ENCODE peak calls at places on chromosome 9, in five cellular contexts. A is T47D, S is D341Med, B is NCI-H460, L is Calu3. D is an unnamed sample.

GRCh38 chr9:121912812-121913627 is 180.1 kb downstream of the TTLL11 start:
- DNase-seq in A (no peak), S (no peak), B (no peak), L (no peak), D (no peak)

GRCh38 chr9:128006360-128007024 is 25.7 kb upstream of the EEIG1 start:
- DNase-seq in A (peak), S (no peak), B (no peak), L (peak), D (no peak)

GRCh38 chr9:93467462-93467861 is 14.1 kb upstream of the FAM120AOS start:
- DNase-seq in A (no peak), S (no peak), B (no peak), L (peak), D (no peak)

GRCh38 chr9:84917366-84918063 is 248.0 kb downstream of the NTRK2 start:
- DNase-seq in A (peak), S (no peak), B (peak), L (no peak), D (no peak)

GRCh38 chr9:102355982-102356381 is 617.5 kb upstream of the GRIN3A start:
- DNase-seq in A (peak), S (no peak), B (no peak), L (peak), D (peak)

GRCh38 chr9:96009690-96010477 is 134.4 kb downstream of the ERCC6L2 start:
- DNase-seq in A (peak), S (no peak), B (no peak), L (no peak), D (no peak)

GRCh38 chr9:14365667-14366066 is 51.7 kb upstream of the NFIB start:
- DNase-seq in A (no peak), S (no peak), B (no peak), L (no peak), D (no peak)

GRCh38 chr9:114551750-114552685 is 35.6 kb upstream of the ATP6V1G1 start:
- DNase-seq in A (peak), S (peak), B (peak), L (peak), D (peak)

GRCh38 chr9:133112361-133113026 is 8.5 kb downstream of the RALGDS start:
- DNase-seq in A (no peak), S (no peak), B (no peak), L (no peak), D (no peak)

GRCh38 chr9:5626727-5627634 is 1.9 kb upstream of the RIC1 start:
- DNase-seq in A (peak), S (no peak), B (no peak), L (peak), D (no peak)

GRCh38 chr9:6272229-6272597 is 56.0 kb upstream of the TPD52L3 start:
- DNase-seq in A (no peak), S (no peak), B (no peak), L (no peak), D (peak)

GRCh38 chr9:120909904-120910303 is 16.7 kb downstream of the TRAF1 start:
- DNase-seq in A (no peak), S (no peak), B (no peak), L (no peak), D (no peak)

GRCh38 chr9:91496351-91496750 is 72.7 kb upstream of the NFIL3 start:
- DNase-seq in A (no peak), S (no peak), B (no peak), L (no peak), D (no peak)

GRCh38 chr9:109451311-109452025 is 46.6 kb downstream of the PTPN3 start:
- DNase-seq in A (peak), S (no peak), B (no peak), L (no peak), D (no peak)

GRCh38 chr9:91771027-91771426 is 179.0 kb downstream of the ROR2 start:
- DNase-seq in A (no peak), S (no peak), B (no peak), L (no peak), D (peak)

GRCh38 chr9:12723409-12724028 is 30.3 kb downstream of the TYRP1 start:
- DNase-seq in A (peak), S (no peak), B (no peak), L (no peak), D (no peak)